ENCODE peak calls at places on chromosomes 4 and X, in four cellular contexts. E is iris pigment epithelial cell, C is smooth muscle cell of the brain vasculature, R is posterior cingulate gyrus. N is an unnamed sample.

GRCh38 chr4:79217043-79217442 is 108.8 kb downstream of the NAA11 start:
- DNase-seq in E (no peak), C (no peak), R (no peak), N (no peak)

GRCh38 chr4:104487105-104487504 is 7.6 kb downstream of the CXXC4 start:
- DNase-seq in E (no peak), C (no peak), R (no peak), N (no peak)

GRCh38 chr4:30839583-30840520 is 119.7 kb downstream of the PCDH7 start:
- DNase-seq in E (peak; percentile 89), C (peak; percentile 12), R (no peak), N (no peak)

GRCh38 chrX:27163236-27163635 is 299.9 kb downstream of the PPP4R3C start:
- DNase-seq in E (no peak), C (no peak), R (no peak), N (no peak)

GRCh38 chrX:153667931-153668396 is 5.6 kb downstream of the PNCK start:
- DNase-seq in E (peak; percentile 65), C (peak; percentile 44), R (peak; percentile 89), N (peak; percentile 40)

GRCh38 chrX:39063037-39063436 is 261.8 kb downstream of the MID1IP1 start:
- DNase-seq in E (no peak), C (no peak), R (no peak), N (no peak)

GRCh38 chr4:1745697-1746096 is 24.4 kb downstream of the TACC3 start:
- DNase-seq in E (no peak), C (no peak), R (no peak), N (no peak)

GRCh38 chr4:7719354-7720174 is 220.1 kb downstream of the AFAP1 start:
- DNase-seq in E (peak; percentile 29), C (no peak), R (peak; percentile 82), N (no peak)

GRCh38 chrX:47166126-47166525 is 21.1 kb downstream of the RBM10 start:
- DNase-seq in E (peak; percentile 72), C (no peak), R (no peak), N (no peak)

GRCh38 chr4:72357908-72358307 is 211.1 kb downstream of the ADAMTS3 start:
- DNase-seq in E (no peak), C (no peak), R (no peak), N (no peak)

GRCh38 chr4:127783026-127783769 is 1.1 kb downstream of the HSPA4L start:
- DNase-seq in E (peak; percentile 75), C (no peak), R (peak; percentile 51), N (peak; percentile 17)

GRCh38 chr4:3865986-3866812 is 100.0 kb downstream of the ADRA2C start:
- DNase-seq in E (no peak), C (no peak), R (no peak), N (no peak)

GRCh38 chr4:139593091-139593564 is 37.1 kb upstream of the SETD7 start:
- DNase-seq in E (peak; percentile 91), C (no peak), R (no peak), N (no peak)

N was measured in HFF-Myc.